ENCODE peak calls at places on chromosomes 11 and 22, in nine cellular contexts. L is testis, H is IMR-90, D is left ventricle myocardium inferior, K is tibial artery, F is fibroblast of lung, P is A549, M is H9, V is right lobe of liver. G is an unnamed sample.

GRCh38 chr11:12706531-12707499 is 32.6 kb downstream of the TEAD1 start:
- DNase-seq in K (peak; percentile 40), H (no peak), D (peak; percentile 37), V (peak; percentile 59), M (no peak), F (peak; percentile 56), P (no peak), L (no peak), G (peak; percentile 46)

GRCh38 chr11:72058416-72059034 is 21.8 kb downstream of the NUMA1 start:
- DNase-seq in D (no peak), M (no peak), P (no peak), L (no peak), V (no peak), K (no peak), H (peak; percentile 89), F (peak; percentile 47), G (no peak)

GRCh38 chr11:119319136-119319701 is 2.3 kb upstream of the MCAM start:
- DNase-seq in D (no peak), M (no peak), P (no peak), V (no peak), L (no peak), K (no peak), H (no peak), F (no peak), G (no peak)

GRCh38 chr11:104015649-104016415 is 20.6 kb upstream of the DDI1 start:
- DNase-seq in F (no peak), D (no peak), K (no peak), V (no peak), P (no peak), H (no peak), L (no peak), M (no peak), G (no peak)

GRCh38 chr22:40462195-40462988 is 92.0 kb downstream of the SGSM3 start:
- DNase-seq in H (no peak), F (no peak), M (no peak), P (no peak), L (peak; percentile 40), D (no peak), V (no peak), K (no peak), G (no peak)

GRCh38 chr11:106228996-106229395 is 151.5 kb downstream of the AASDHPPT start:
- DNase-seq in M (no peak), F (no peak), V (no peak), P (no peak), K (no peak), L (no peak), H (no peak), D (no peak), G (no peak)

GRCh38 chr22:42321908-42322561 is 51.6 kb upstream of the TCF20 start:
- DNase-seq in K (no peak), L (no peak), P (no peak), H (no peak), D (no peak), M (no peak), F (no peak), V (no peak), G (no peak)

GRCh38 chr11:112318661-112319060 is 58.0 kb upstream of the PLET1 start:
- DNase-seq in P (no peak), H (no peak), M (no peak), L (no peak), F (peak; percentile 14), D (no peak), V (no peak), K (no peak), G (no peak)

GRCh38 chr11:45180888-45181594 is 34.6 kb downstream of the PRDM11 start:
- DNase-seq in L (peak; percentile 36), D (peak; percentile 64), H (peak; percentile 41), M (peak; percentile 69), F (peak; percentile 65), V (peak; percentile 63), P (peak; percentile 65), K (peak; percentile 64), G (peak; percentile 54)

GRCh38 chr22:27489265-27489675 is 312.3 kb downstream of the MN1 start:
- DNase-seq in D (no peak), K (peak; percentile 41), H (peak; percentile 52), L (no peak), F (peak; percentile 21), P (peak; percentile 38), V (peak; percentile 77), M (no peak), G (no peak)

DNA sequence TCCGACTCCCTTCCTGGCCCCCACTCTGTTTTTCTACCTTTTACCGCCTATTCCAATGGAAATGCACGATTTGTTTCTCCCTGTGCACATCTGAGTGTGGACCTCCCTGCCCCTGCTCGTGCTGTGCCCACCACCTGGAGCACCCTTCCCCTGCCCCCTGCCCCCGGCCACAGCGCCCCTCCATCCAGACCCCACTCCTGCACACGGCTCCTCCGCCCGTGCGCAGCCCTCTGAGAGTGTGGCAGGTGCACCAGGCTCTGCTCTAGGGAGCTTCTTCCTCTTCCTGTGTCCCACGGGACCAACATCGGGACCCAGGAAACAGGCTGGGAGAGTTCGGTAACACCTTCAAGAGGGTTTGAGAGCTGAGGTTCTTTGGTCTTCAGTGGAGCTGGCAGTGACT is 62.9 kb downstream of the LRP5 start:
- DNase-seq in M (no peak), V (no peak), P (no peak), K (no peak), L (no peak), H (no peak), F (no peak), D (no peak), G (no peak)
- H3K4me1 ChIP-seq in M (no peaks in the 10 kb centered on the region), V (peaks cover 2% of the 10 kb centered on the region), P (peaks cover 20% of the 10 kb centered on the region), K (peaks cover 86% of the 10 kb centered on the region), L (peaks cover 15% of the 10 kb centered on the region), H (peaks cover 23% of the 10 kb centered on the region), F (peaks cover 26% of the 10 kb centered on the region), D (peaks cover 98% of the 10 kb centered on the region), G (peaks cover 89% of the 10 kb centered on the region)

DNA sequence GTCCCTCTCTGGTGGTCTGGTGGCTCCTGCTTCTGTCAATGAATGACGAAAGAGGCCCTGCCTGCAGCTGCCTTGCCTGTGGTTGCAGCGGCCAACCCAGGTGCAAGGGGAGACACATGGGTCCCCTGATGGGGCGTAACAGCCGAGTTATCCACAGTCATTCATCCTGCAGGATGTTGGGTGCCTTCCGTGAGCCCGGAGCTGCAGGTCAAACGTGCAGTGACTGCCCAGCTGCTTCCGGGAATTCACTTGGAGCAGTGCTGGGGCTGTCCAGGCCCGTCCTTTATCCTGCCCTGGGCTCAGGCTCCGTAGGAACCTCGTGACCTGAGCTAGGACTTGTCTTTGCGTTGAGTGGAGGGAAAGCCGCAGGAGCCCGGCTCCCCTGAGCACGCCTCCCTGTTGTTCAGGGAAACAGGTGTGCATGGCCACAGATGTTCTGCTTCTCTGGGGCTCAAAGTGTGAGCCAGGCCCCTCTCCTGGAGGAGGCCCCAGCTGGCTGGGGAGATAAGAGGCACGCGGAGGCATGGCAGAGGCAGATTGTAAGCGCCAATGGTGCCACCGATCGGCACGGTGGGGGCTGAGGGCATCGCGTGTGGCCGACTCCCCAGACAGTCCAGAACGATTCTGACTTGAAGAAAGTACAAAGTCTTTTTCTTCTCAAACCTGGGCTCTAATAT is 635.4 kb downstream of the BRD1 start:
- DNase-seq in F (no peak), M (no peak), D (no peak), H (no peak), P (no peak), L (no peak), K (no peak), V (no peak), G (no peak)
- H3K9me3 ChIP-seq in F (no peaks in the 10 kb centered on the region), M (no peaks in the 10 kb centered on the region), D (no peaks in the 10 kb centered on the region), H (peaks cover 70% of the 10 kb centered on the region), P (peaks cover 3% of the 10 kb centered on the region), L (no peaks in the 10 kb centered on the region), K (no peaks in the 10 kb centered on the region), V (no peaks in the 10 kb centered on the region), G (no peaks in the 10 kb centered on the region)

DNA sequence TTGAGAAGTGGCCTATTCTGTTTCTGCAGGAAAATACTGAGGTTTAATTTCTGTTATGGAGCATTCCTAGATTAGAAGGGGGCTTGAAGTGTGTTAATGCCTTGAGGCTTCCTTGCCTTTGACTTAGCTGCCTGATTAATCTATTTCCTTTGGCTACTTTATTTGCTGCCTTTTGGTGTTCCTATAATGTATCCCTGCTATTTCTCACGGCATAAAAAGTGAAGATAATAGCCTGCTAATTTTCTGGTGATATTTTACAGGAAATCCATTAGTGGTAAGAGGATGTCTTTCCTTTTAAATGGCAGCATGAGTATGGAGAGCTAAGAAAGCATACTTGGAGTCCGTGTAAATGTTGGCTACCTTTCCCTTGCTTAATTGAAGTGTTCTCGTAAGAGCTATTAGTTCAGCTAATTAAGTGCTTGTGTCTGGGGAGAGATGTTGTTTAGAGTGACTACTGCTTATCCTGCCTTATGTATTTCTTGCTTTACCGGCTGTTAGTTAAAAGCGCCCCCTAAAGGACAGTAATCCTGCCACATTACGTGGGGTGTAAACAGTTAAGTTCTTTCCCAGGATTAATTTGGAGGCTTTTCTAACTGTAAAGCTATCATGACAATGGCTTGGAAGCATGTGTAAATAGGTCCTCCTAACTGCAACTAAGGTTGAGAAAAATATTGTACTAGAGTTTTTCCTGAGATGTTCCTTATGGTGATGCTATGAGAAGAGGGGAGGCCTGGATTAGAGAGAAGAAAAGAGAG is 45.6 kb downstream of the ZNF280B start:
- DNase-seq in H (no peak), K (no peak), D (no peak), P (peak; percentile 30), V (no peak), L (no peak), M (no peak), F (no peak), G (no peak)
- H3K27ac ChIP-seq in H (no peak overlapping the region), K (no peak overlapping the region), D (no peak overlapping the region), P (no peak overlapping the region), V (no peak overlapping the region), L (no peak overlapping the region), M (no peak overlapping the region), F (no peak overlapping the region), G (no peak overlapping the region)

GRCh38 chr11:19817870-19818269 is 105.2 kb downstream of the NAV2 start:
- DNase-seq in V (no peak), P (no peak), L (no peak), K (no peak), F (no peak), D (no peak), H (no peak), M (no peak), G (no peak)

GRCh38 chr11:19816817-19817216 is 104.2 kb downstream of the NAV2 start:
- DNase-seq in M (peak; percentile 53), P (no peak), H (no peak), V (no peak), D (no peak), F (no peak), K (no peak), L (no peak), G (no peak)

GRCh38 chr11:19814421-19814820 is 101.8 kb downstream of the NAV2 start:
- DNase-seq in L (no peak), H (no peak), V (no peak), P (no peak), F (no peak), D (no peak), K (no peak), M (peak; percentile 55), G (no peak)

GRCh38 chr11:19817265-19817851 is 104.7 kb downstream of the NAV2 start:
- DNase-seq in L (no peak), H (no peak), V (no peak), M (peak; percentile 82), F (no peak), D (no peak), P (no peak), K (no peak), G (no peak)

DNA sequence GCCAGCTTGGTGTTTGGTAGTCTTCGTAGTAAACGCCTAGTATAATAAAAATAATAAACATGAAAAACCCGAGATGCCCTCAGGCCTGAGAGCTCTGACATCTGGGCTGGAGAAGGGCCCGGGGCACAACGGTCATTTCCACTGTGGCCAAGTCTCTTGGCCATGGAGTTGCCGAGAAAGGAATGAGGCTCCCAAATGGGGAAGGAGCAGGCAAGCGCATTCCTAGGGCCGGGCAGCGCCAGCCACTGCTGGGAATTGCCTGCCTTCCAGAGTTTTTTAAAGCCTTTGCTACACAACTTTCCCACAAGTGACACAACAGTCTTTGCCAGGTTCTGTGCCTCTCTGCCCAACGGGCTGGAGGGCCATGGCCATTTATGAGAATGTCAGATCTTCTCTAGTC is 103.4 kb downstream of the NAV2 start:
- DNase-seq in M (no peak), D (no peak), F (no peak), P (no peak), L (no peak), V (no peak), H (no peak), K (no peak), G (no peak)
- H3K4me1 ChIP-seq in M (peaks cover 45% of the 10 kb centered on the region), D (peaks cover 71% of the 10 kb centered on the region), F (peaks cover 7% of the 10 kb centered on the region), P (no peaks in the 10 kb centered on the region), L (no peaks in the 10 kb centered on the region), V (no peaks in the 10 kb centered on the region), H (peaks cover 2% of the 10 kb centered on the region), K (peaks cover 77% of the 10 kb centered on the region), G (peaks cover 64% of the 10 kb centered on the region)

G was measured in heart left ventricle.